ENCODE peak calls at places on chromosomes 16 and 17, in seven cellular contexts. E is DND-41, N is fibroblast of lung, J is GM23248, B is SK-N-SH, U is mesendoderm, I is GM12878. M is an unnamed sample.

GRCh38 chr17:39679521-39680192 is 8.2 kb downstream of the PGAP3 start:
- DNase-seq in J (no peak), I (no peak), E (peak; percentile 64), U (no peak), B (no peak), N (no peak), M (no peak)

GRCh38 chr17:43467981-43468541 is 15.7 kb upstream of the DHX8 start:
- DNase-seq in I (no peak), J (peak; percentile 91), U (no peak), N (peak; percentile 57), B (no peak), E (no peak), M (peak; percentile 86)

GRCh38 chr17:3959295-3959899 is 4.8 kb downstream of the ATP2A3 start:
- DNase-seq in I (no peak), U (no peak), E (no peak), N (peak; percentile 76), B (no peak), J (peak; percentile 55), M (no peak)

GRCh38 chr16:24221219-24221618 is 34.9 kb upstream of the CACNG3 start:
- DNase-seq in B (no peak), J (no peak), N (no peak), I (no peak), U (no peak), E (no peak), M (no peak)

GRCh38 chr17:77935121-77935571 is 23.4 kb upstream of the TNRC6C start:
- DNase-seq in N (no peak), U (peak; percentile 54), B (no peak), J (no peak), E (no peak), I (no peak), M (no peak)

GRCh38 chr16:84044108-84044488 is 1.5 kb upstream of the SLC38A8 start:
- DNase-seq in U (peak; percentile 84), E (no peak), N (peak; percentile 29), B (peak; percentile 68), J (peak; percentile 62), I (no peak), M (no peak)

GRCh38 chr16:73232555-73233422 is 184.9 kb upstream of the ZFHX3 start:
- DNase-seq in E (no peak), N (peak; percentile 95), J (no peak), B (peak; percentile 39), U (peak; percentile 68), I (no peak), M (peak; percentile 12)

GRCh38 chr17:28973414-28973813 is 22.1 kb upstream of the PHF12 start:
- DNase-seq in U (no peak), B (peak; percentile 86), I (no peak), E (no peak), N (peak; percentile 33), J (peak; percentile 70), M (no peak)

GRCh38 chr17:32197987-32198386 is 55.7 kb downstream of the RHOT1 start:
- DNase-seq in B (no peak), N (no peak), E (no peak), U (no peak), J (no peak), I (no peak), M (no peak)

GRCh38 chr17:18920911-18921441 is 31.0 kb upstream of the SLC5A10 start:
- DNase-seq in E (no peak), I (peak; percentile 66), J (peak; percentile 56), B (no peak), N (no peak), U (no peak), M (peak; percentile 11)

GRCh38 chr16:88315543-88316105 is 67.1 kb upstream of the ZNF469 start:
- DNase-seq in U (peak; percentile 29), E (no peak), I (no peak), B (no peak), N (peak; percentile 62), J (peak; percentile 68), M (no peak)

GRCh38 chr17:78378225-78379133 is at the start of gene PGS1:
- DNase-seq in B (peak; percentile 97), E (peak; percentile 82), N (peak; percentile 72), I (no peak), J (peak; percentile 89), U (peak; percentile 82), M (peak; percentile 72)

GRCh38 chr16:25729188-25729587 is 37.4 kb downstream of the HS3ST4 start:
- DNase-seq in I (no peak), B (no peak), J (no peak), E (no peak), N (no peak), U (no peak), M (no peak)

GRCh38 chr17:31680126-31680525 is 178.9 kb downstream of the COPRS start:
- DNase-seq in J (no peak), U (no peak), B (no peak), I (peak; percentile 71), E (no peak), N (no peak), M (no peak)

GRCh38 chr17:58391302-58391984 is 25.9 kb downstream of the RNF43 start:
- DNase-seq in N (peak; percentile 9), J (no peak), U (no peak), E (no peak), I (no peak), B (peak; percentile 75), M (peak; percentile 91)

GRCh38 chr17:5416886-5417285 is 2.6 kb downstream of the NUP88 start:
- DNase-seq in U (no peak), B (no peak), N (no peak), I (no peak), J (no peak), E (no peak), M (peak; percentile 25)

GRCh38 chr17:42019509-42020404 is at the start of gene NKIRAS2:
- DNase-seq in I (peak; percentile 50), U (peak; percentile 95), E (peak; percentile 96), N (peak; percentile 89), J (peak; percentile 97), B (peak; percentile 96), M (peak; percentile 87)

GRCh38 chr17:74691151-74691550 is 21.6 kb downstream of the CD300LF start:
- DNase-seq in B (no peak), J (no peak), I (no peak), E (no peak), N (no peak), U (no peak), M (no peak)

GRCh38 chr16:28161626-28162025 is 50.1 kb downstream of the XPO6 start:
- DNase-seq in E (no peak), U (no peak), J (peak; percentile 28), B (no peak), N (no peak), I (no peak), M (no peak)

GRCh38 chr17:4908711-4909496 is 6.0 kb upstream of the CHRNE start:
- DNase-seq in I (peak; percentile 31), U (peak; percentile 98), E (peak; percentile 61), J (peak; percentile 96), N (peak; percentile 96), B (peak; percentile 91), M (peak; percentile 94)

GRCh38 chr17:65472602-65473001 is 88.8 kb downstream of the AXIN2 start:
- DNase-seq in U (no peak), I (no peak), B (no peak), E (no peak), J (peak; percentile 85), N (peak; percentile 76), M (no peak)

GRCh38 chr17:8964801-8965393 is 610 bp downstream of the PIK3R5 start:
- DNase-seq in N (no peak), J (no peak), E (peak; percentile 63), I (no peak), U (no peak), B (no peak), M (no peak)

GRCh38 chr16:83675136-83675535 is 132.6 kb upstream of the HSBP1 start:
- DNase-seq in U (peak; percentile 64), B (no peak), J (no peak), E (no peak), N (no peak), I (no peak), M (no peak)

GRCh38 chr16:73717266-73718057 is 579.2 kb upstream of the PSMD7 start:
- DNase-seq in U (no peak), E (no peak), J (no peak), B (no peak), I (no peak), N (no peak), M (no peak)

GRCh38 chr17:16150251-16150859 is 65.0 kb downstream of the NCOR1 start:
- DNase-seq in B (no peak), U (no peak), I (no peak), E (no peak), J (peak; percentile 56), N (peak; percentile 61), M (peak; percentile 55)

DNA sequence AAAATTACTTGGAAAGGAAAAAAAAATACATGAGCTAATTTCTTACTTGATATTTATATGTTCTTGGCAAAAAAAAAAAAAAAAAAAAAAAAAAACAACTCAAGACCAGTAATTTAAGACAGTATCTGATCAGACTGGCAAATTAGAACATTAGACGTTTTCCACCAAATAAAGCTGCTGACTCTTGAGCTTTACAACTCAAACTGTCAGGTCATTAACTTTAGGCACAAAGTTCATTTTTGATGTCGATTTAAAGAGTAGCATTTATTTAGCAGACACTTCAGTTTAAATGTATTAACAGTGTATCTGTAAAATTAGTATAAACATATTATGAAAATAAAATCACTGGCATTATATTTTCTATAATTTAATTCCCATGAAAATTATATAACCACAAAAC is 66.7 kb downstream of the NCOR1 start:
- DNase-seq in N (no peak), E (no peak), B (no peak), U (no peak), I (no peak), J (no peak), M (no peak)
- H3K36me3 ChIP-seq in N (peaks cover 3% of the 10 kb centered on the region), E (peaks cover 77% of the 10 kb centered on the region), B (peaks cover 40% of the 10 kb centered on the region), U (no peaks in the 10 kb centered on the region), I (peaks cover 19% of the 10 kb centered on the region), J (peaks cover 32% of the 10 kb centered on the region), M (peaks cover 14% of the 10 kb centered on the region)

GRCh38 chr16:69072640-69072974 is 32.8 kb upstream of the HAS3 start:
- DNase-seq in U (no peak), B (no peak), I (no peak), E (no peak), J (no peak), N (no peak), M (no peak)
- H3K9ac ChIP-seq in U (no peak overlapping the region), B (no peak overlapping the region), I (no peak overlapping the region), E (no peak overlapping the region), J (no peak overlapping the region), N (no peak overlapping the region), M (no peak overlapping the region)

GRCh38 chr17:44522883-44523671 is 19.9 kb upstream of the GPATCH8 start:
- DNase-seq in J (peak; percentile 86), I (peak; percentile 46), N (peak; percentile 48), B (peak; percentile 48), U (peak; percentile 83), E (peak; percentile 36), M (peak; percentile 41)
- H3K4me2 ChIP-seq in J (peak overlapping the region; percentile 20), I (no peak overlapping the region), N (no peak overlapping the region), B (no peak overlapping the region), U (no peak overlapping the region), E (no peak overlapping the region), M (no peak overlapping the region)

GRCh38 chr16:50079741-50080140 is 14.0 kb downstream of the HEATR3 start:
- DNase-seq in U (no peak), N (no peak), I (no peak), B (no peak), J (no peak), E (no peak), M (peak; percentile 41)

GRCh38 chr16:50088302-50088701 is 22.5 kb downstream of the HEATR3 start:
- DNase-seq in N (no peak), B (no peak), I (no peak), U (no peak), J (no peak), E (no peak), M (peak; percentile 52)

GRCh38 chr16:50081428-50082018 is 15.8 kb downstream of the HEATR3 start:
- DNase-seq in U (no peak), N (no peak), E (no peak), J (peak; percentile 31), B (no peak), I (no peak), M (no peak)

GRCh38 chr16:50086176-50086575 is 20.4 kb downstream of the HEATR3 start:
- DNase-seq in J (no peak), E (no peak), B (no peak), U (no peak), N (no peak), I (no peak), M (no peak)

GRCh38 chr16:50083996-50084395 is 18.2 kb downstream of the HEATR3 start:
- DNase-seq in J (no peak), I (no peak), B (no peak), E (no peak), U (no peak), N (no peak), M (no peak)
- H3K36me3 ChIP-seq in J (peaks cover 37% of the 10 kb centered on the region), I (peaks cover 31% of the 10 kb centered on the region), B (peaks cover 44% of the 10 kb centered on the region), E (peaks cover 88% of the 10 kb centered on the region), U (peaks cover 15% of the 10 kb centered on the region), N (peaks cover 10% of the 10 kb centered on the region), M (peaks cover 33% of the 10 kb centered on the region)